ENCODE peak calls at places on chromosome 18, in nine cellular contexts. B is mucosa of descending colon; Q is suprapubic skin; K is BJ; S is pancreas; O is astrocyte of the cerebellum; A is mesenchymal stem cell; Z is PC-9; V is CD8-positive, alpha-beta memory T cell. Y is an unnamed sample.

GRCh38 chr18:54766631-54767030 is 61.6 kb upstream of the RAB27B start:
- DNase-seq in B (no peak), Q (no peak), K (no peak), S (no peak), O (no peak), A (no peak), Z (peak), V (no peak), Y (no peak)

GRCh38 chr18:62324917-62325805 is at the start of gene TNFRSF11A:
- DNase-seq in B (peak), Q (peak), K (no peak), S (peak), O (no peak), A (peak), Z (no peak), V (peak), Y (no peak)

GRCh38 chr18:61822879-61823278 is 69.9 kb downstream of the RNF152 start:
- DNase-seq in B (no peak), Q (no peak), K (no peak), S (no peak), O (no peak), A (no peak), Z (no peak), V (no peak), Y (no peak)

GRCh38 chr18:2905802-2906521 is 59.2 kb downstream of the EMILIN2 start:
- DNase-seq in B (peak), Q (peak), K (no peak), S (peak), O (no peak), A (peak), Z (no peak), V (peak), Y (peak)

GRCh38 chr18:51666717-51667320 is 469.3 kb upstream of the MEX3C start:
- DNase-seq in B (peak), Q (no peak), K (no peak), S (no peak), O (peak), A (no peak), Z (no peak), V (no peak), Y (no peak)

GRCh38 chr18:63317982-63318881 is 1.3 kb downstream of the BCL2 start:
- DNase-seq in B (peak), Q (peak), K (no peak), S (peak), O (no peak), A (no peak), Z (no peak), V (peak), Y (no peak)

GRCh38 chr18:22286576-22286975 is 117.2 kb downstream of the GATA6 start:
- DNase-seq in B (peak), Q (no peak), K (no peak), S (peak), O (no peak), A (no peak), Z (peak), V (no peak), Y (no peak)

GRCh38 chr18:10563886-10564285 is 38.1 kb downstream of the NAPG start:
- DNase-seq in B (no peak), Q (no peak), K (no peak), S (no peak), O (peak), A (no peak), Z (no peak), V (no peak), Y (no peak)

GRCh38 chr18:30406728-30407127 is 635.8 kb downstream of the DSC3 start:
- DNase-seq in B (no peak), Q (no peak), K (no peak), S (no peak), O (no peak), A (peak), Z (no peak), V (no peak), Y (no peak)

GRCh38 chr18:48304906-48305693 is 104.1 kb downstream of the ZBTB7C start:
- DNase-seq in B (no peak), Q (peak), K (no peak), S (no peak), O (no peak), A (no peak), Z (no peak), V (no peak), Y (no peak)

GRCh38 chr18:32919799-32920198 is 147.0 kb upstream of the KLHL14 start:
- DNase-seq in B (peak), Q (no peak), K (no peak), S (no peak), O (no peak), A (no peak), Z (no peak), V (no peak), Y (peak)

GRCh38 chr18:22900558-22901183 is 32.5 kb upstream of the RBBP8 start:
- DNase-seq in B (no peak), Q (no peak), K (no peak), S (peak), O (no peak), A (no peak), Z (no peak), V (no peak), Y (no peak)

GRCh38 chr18:54948350-54948837 is 10.9 kb downstream of the CCDC68 start:
- DNase-seq in B (no peak), Q (no peak), K (no peak), S (no peak), O (no peak), A (peak), Z (peak), V (no peak), Y (no peak)

GRCh38 chr18:21264651-21265050 is 22.6 kb downstream of the GREB1L start:
- DNase-seq in B (peak), Q (no peak), K (no peak), S (peak), O (peak), A (no peak), Z (peak), V (no peak), Y (no peak)

GRCh38 chr18:69484699-69485396 is 84.2 kb downstream of the DOK6 start:
- DNase-seq in B (no peak), Q (no peak), K (peak), S (no peak), O (no peak), A (peak), Z (no peak), V (no peak), Y (no peak)

GRCh38 chr18:35376393-35376741 is 770 bp downstream of the ZNF396 start:
- DNase-seq in B (peak), Q (no peak), K (no peak), S (peak), O (no peak), A (peak), Z (no peak), V (peak), Y (no peak)

GRCh38 chr18:49601211-49601610 is 39.4 kb downstream of the LIPG start:
- DNase-seq in B (no peak), Q (no peak), K (no peak), S (no peak), O (no peak), A (no peak), Z (no peak), V (no peak), Y (no peak)

GRCh38 chr18:38790303-38790702 is 1224.7 kb upstream of the CELF4 start:
- DNase-seq in B (no peak), Q (no peak), K (no peak), S (no peak), O (no peak), A (peak), Z (no peak), V (no peak), Y (peak)

GRCh38 chr18:10453261-10453884 is 1.1 kb upstream of the APCDD1 start:
- DNase-seq in B (no peak), Q (no peak), K (no peak), S (no peak), O (no peak), A (no peak), Z (no peak), V (no peak), Y (no peak)

GRCh38 chr18:54551590-54551989 is 39.5 kb upstream of the DYNAP start:
- DNase-seq in B (no peak), Q (no peak), K (no peak), S (no peak), O (no peak), A (no peak), Z (no peak), V (no peak), Y (no peak)

GRCh38 chr18:41881285-41881684 is 73.7 kb upstream of the PIK3C3 start:
- DNase-seq in B (no peak), Q (no peak), K (no peak), S (no peak), O (no peak), A (no peak), Z (no peak), V (no peak), Y (no peak)

GRCh38 chr18:21522530-21522929 is 78.0 kb downstream of the ESCO1 start:
- DNase-seq in B (no peak), Q (no peak), K (no peak), S (no peak), O (no peak), A (no peak), Z (no peak), V (no peak), Y (no peak)

GRCh38 chr18:44467718-44468117 is 213.0 kb upstream of the SETBP1 start:
- DNase-seq in B (no peak), Q (no peak), K (no peak), S (no peak), O (no peak), A (no peak), Z (no peak), V (no peak), Y (no peak)

GRCh38 chr18:9849407-9849961 is 36.3 kb upstream of the TXNDC2 start:
- DNase-seq in B (peak), Q (peak), K (no peak), S (no peak), O (no peak), A (no peak), Z (peak), V (no peak), Y (no peak)

GRCh38 chr18:50928551-50928950 is 39.3 kb upstream of the ELAC1 start:
- DNase-seq in B (no peak), Q (no peak), K (no peak), S (no peak), O (no peak), A (no peak), Z (no peak), V (no peak), Y (no peak)

GRCh38 chr18:25349926-25350560 is 1.9 kb downstream of the ZNF521 start:
- DNase-seq in B (no peak), Q (peak), K (no peak), S (no peak), O (no peak), A (peak), Z (no peak), V (no peak), Y (no peak)

GRCh38 chr18:46431522-46432171 is 225.4 kb downstream of the LOXHD1 start:
- DNase-seq in B (no peak), Q (no peak), K (no peak), S (no peak), O (no peak), A (no peak), Z (no peak), V (no peak), Y (no peak)
- H3K4me3 ChIP-seq in B (no peak), Q (no peak), K (no peak), S (no peak), O (no peak), A (no peak), Z (no peak), V (no peak), Y (no peak)

DNA sequence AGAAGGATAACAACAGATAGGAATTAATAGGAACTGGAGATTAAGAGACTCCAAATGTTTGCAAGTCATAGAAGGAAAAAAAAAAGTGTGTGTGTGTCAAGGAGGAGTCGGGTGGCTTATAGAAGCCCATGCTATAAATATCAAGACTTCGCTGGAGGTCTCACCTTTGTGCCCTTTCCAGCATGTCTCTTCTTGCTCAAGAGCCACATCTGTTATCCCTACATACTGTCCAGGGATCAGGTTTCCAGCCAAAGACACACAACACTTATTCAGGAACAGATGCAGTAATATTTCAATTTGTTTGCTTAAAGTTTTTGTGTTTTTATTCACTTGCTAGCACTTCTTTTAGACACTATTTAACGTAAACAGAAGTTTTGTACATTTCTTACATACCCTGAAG is 69.2 kb upstream of the ARHGAP28 start:
- DNase-seq in B (no peak), Q (no peak), K (no peak), S (no peak), O (no peak), A (no peak), Z (no peak), V (no peak), Y (no peak)
- H3K4me3 ChIP-seq in B (no peak), Q (no peak), K (no peak), S (no peak), O (no peak), A (no peak), Z (no peak), V (no peak), Y (no peak)

DNA sequence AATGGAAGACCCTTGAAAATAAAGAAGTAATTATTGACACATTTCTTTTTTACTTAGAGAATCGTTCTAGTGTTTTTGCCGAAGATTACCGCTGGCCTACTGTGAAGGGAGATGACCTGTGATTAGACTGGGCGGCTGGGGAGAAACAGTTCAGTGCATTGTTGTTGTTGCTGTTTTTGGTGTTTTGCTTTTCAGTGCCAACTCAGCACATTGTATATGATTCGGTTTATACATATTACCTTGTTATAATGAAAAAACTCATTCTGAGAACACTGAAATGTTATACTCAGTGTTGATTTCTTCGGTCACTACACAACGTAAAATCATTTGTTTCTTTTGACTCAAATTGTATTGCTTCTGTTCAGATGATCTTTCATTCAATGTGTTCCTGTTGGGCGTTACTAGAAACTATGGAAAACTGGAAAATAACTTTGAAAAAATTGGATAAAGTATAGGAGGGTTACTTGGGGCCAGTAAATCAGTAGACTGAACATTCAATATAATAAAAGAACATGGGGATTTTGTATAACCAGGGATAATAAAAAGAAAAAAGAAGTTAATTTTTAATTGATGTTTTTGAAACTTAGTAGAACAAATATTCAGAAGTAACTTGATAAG is 3.3 kb downstream of the PMAIP1 start:
- DNase-seq in B (no peak), Q (no peak), K (no peak), S (no peak), O (no peak), A (no peak), Z (no peak), V (no peak), Y (no peak)
- H3K4me3 ChIP-seq in B (no peak), Q (no peak), K (no peak), S (no peak), O (no peak), A (no peak), Z (peak), V (no peak), Y (no peak)

GRCh38 chr18:45760443-45761036 is 36.6 kb downstream of the SLC14A1 start:
- DNase-seq in B (no peak), Q (no peak), K (no peak), S (no peak), O (no peak), A (no peak), Z (no peak), V (no peak), Y (no peak)
- H3K4me3 ChIP-seq in B (no peak), Q (no peak), K (no peak), S (no peak), O (no peak), A (no peak), Z (no peak), V (no peak), Y (no peak)

GRCh38 chr18:12837747-12838146 is 46.3 kb downstream of the PTPN2 start:
- DNase-seq in B (no peak), Q (no peak), K (no peak), S (no peak), O (no peak), A (peak), Z (peak), V (no peak), Y (no peak)
- H3K4me3 ChIP-seq in B (no peak), Q (no peak), K (no peak), S (no peak), O (no peak), A (no peak), Z (peak), V (no peak), Y (no peak)

GRCh38 chr18:13614701-13615288 is 111.6 kb downstream of the FAM210A start:
- DNase-seq in B (no peak), Q (no peak), K (no peak), S (no peak), O (no peak), A (no peak), Z (no peak), V (peak), Y (no peak)
- H3K4me3 ChIP-seq in B (no peak), Q (no peak), K (no peak), S (no peak), O (no peak), A (no peak), Z (no peak), V (peak), Y (peak)

Y was measured in Jurkat, Clone E6-1.